ENCODE peak calls at places on chromosome 1, in eight cellular contexts. G is cardiac muscle cell, E is psoas muscle, N is tibial artery, A is astrocyte, Q is left ventricle myocardium inferior, O is WERI-Rb-1, P is HAP-1. H is an unnamed sample.

GRCh38 chr1:150243003-150243402 is 7.1 kb upstream of the ANP32E start:
- DNase-seq in G (no peak), N (no peak), Q (no peak), P (peak; percentile 4), E (no peak), O (peak; percentile 6), A (no peak), H (no peak)

GRCh38 chr1:48916121-48917069 is 139.7 kb upstream of the BEND5 start:
- DNase-seq in E (no peak), Q (no peak), O (peak; percentile 58), G (peak; percentile 23), A (peak; percentile 65), N (no peak), P (peak; percentile 15), H (peak; percentile 84)

GRCh38 chr1:110053557-110054428 is 16.7 kb downstream of the ALX3 start:
- DNase-seq in G (peak; percentile 65), N (peak; percentile 71), O (peak; percentile 74), A (no peak), Q (peak; percentile 71), E (peak; percentile 77), P (peak; percentile 81), H (peak; percentile 56)

GRCh38 chr1:178870944-178871343 is at the start of gene ANGPTL1:
- DNase-seq in E (no peak), G (no peak), O (peak; percentile 13), Q (no peak), N (peak; percentile 20), A (peak; percentile 58), P (peak; percentile 28), H (peak; percentile 79)

GRCh38 chr1:230226004-230226800 is 159.2 kb downstream of the GALNT2 start:
- DNase-seq in O (no peak), N (no peak), E (no peak), G (no peak), Q (no peak), P (no peak), A (no peak), H (no peak)

GRCh38 chr1:226643701-226644540 is 95.2 kb downstream of the ITPKB start:
- DNase-seq in P (no peak), Q (peak; percentile 11), N (no peak), G (no peak), O (no peak), A (no peak), E (peak; percentile 11), H (no peak)

GRCh38 chr1:186806477-186806876 is 22.3 kb upstream of the PLA2G4A start:
- DNase-seq in O (peak; percentile 53), N (no peak), G (peak; percentile 8), A (no peak), E (no peak), P (peak; percentile 20), Q (no peak), H (peak; percentile 54)

GRCh38 chr1:66294692-66295384 is 239.1 kb upstream of the SGIP1 start:
- DNase-seq in O (no peak), P (no peak), N (no peak), Q (no peak), G (no peak), A (peak; percentile 68), E (no peak), H (no peak)

GRCh38 chr1:36154765-36155559 is 998 bp upstream of the MAP7D1 start:
- DNase-seq in G (peak; percentile 55), O (peak; percentile 32), P (peak; percentile 47), N (peak; percentile 42), E (peak; percentile 51), A (no peak), Q (peak; percentile 67), H (no peak)

GRCh38 chr1:228541725-228542124 is 54.5 kb downstream of the RNF187 start:
- DNase-seq in O (no peak), P (no peak), E (no peak), N (no peak), Q (no peak), G (no peak), A (no peak), H (no peak)
- H3K27me3 ChIP-seq in O (no peaks in the 10 kb centered on the region), P (no peaks in the 10 kb centered on the region), E (no peaks in the 10 kb centered on the region), N (peaks cover 4% of the 10 kb centered on the region), Q (no peaks in the 10 kb centered on the region), G (no peaks in the 10 kb centered on the region), A (no peaks in the 10 kb centered on the region), H (no peaks in the 10 kb centered on the region)

GRCh38 chr1:204380293-204380831 is 20.6 kb upstream of the PLEKHA6 start:
- DNase-seq in Q (no peak), A (no peak), G (no peak), N (no peak), O (no peak), P (no peak), E (no peak), H (no peak)
- H3K27me3 ChIP-seq in Q (peaks cover 43% of the 10 kb centered on the region), A (peaks cover 60% of the 10 kb centered on the region), G (peaks cover 90% of the 10 kb centered on the region), N (peaks cover 44% of the 10 kb centered on the region), O (no peaks in the 10 kb centered on the region), P (peaks cover 25% of the 10 kb centered on the region), E (no peaks in the 10 kb centered on the region), H (peaks cover 55% of the 10 kb centered on the region)

GRCh38 chr1:92486251-92487077 is at the start of gene GFI1:
- DNase-seq in N (no peak), G (peak; percentile 42), E (peak; percentile 34), P (peak; percentile 69), A (no peak), Q (peak; percentile 29), O (no peak), H (peak; percentile 12)
- H3K27me3 ChIP-seq in N (peaks cover 66% of the 10 kb centered on the region), G (peaks cover 100% of the 10 kb centered on the region), E (peaks cover 5% of the 10 kb centered on the region), P (peaks cover 35% of the 10 kb centered on the region), A (peaks cover 63% of the 10 kb centered on the region), Q (peaks cover 83% of the 10 kb centered on the region), O (peaks cover 51% of the 10 kb centered on the region), H (peaks cover 68% of the 10 kb centered on the region)

GRCh38 chr1:156676450-156676819 is 772 bp downstream of the NES start:
- DNase-seq in N (no peak), G (no peak), Q (no peak), O (no peak), E (no peak), P (no peak), A (no peak), H (no peak)

GRCh38 chr1:156677616-156678596 is 699 bp upstream of the NES start:
- DNase-seq in Q (peak; percentile 74), P (peak; percentile 84), G (peak; percentile 89), N (peak; percentile 58), O (peak; percentile 89), A (peak; percentile 71), E (peak; percentile 78), H (peak; percentile 86)

GRCh38 chr1:156675715-156676311 is 1.4 kb downstream of the NES start:
- DNase-seq in G (peak; percentile 57), E (peak; percentile 32), Q (peak; percentile 48), A (no peak), O (peak; percentile 72), P (peak; percentile 65), N (no peak), H (no peak)

GRCh38 chr1:156675271-156675708 is 1.9 kb downstream of the NES start:
- DNase-seq in O (no peak), E (no peak), N (no peak), A (no peak), G (no peak), P (no peak), Q (no peak), H (no peak)

GRCh38 chr1:156676820-156677615 is at the start of gene NES:
- DNase-seq in P (peak; percentile 94), G (peak; percentile 91), N (peak; percentile 58), E (peak; percentile 81), A (no peak), O (peak; percentile 87), Q (peak; percentile 84), H (peak; percentile 75)
- H3K27me3 ChIP-seq in P (peaks cover 21% of the 10 kb centered on the region), G (no peaks in the 10 kb centered on the region), N (peaks cover 46% of the 10 kb centered on the region), E (no peaks in the 10 kb centered on the region), A (no peaks in the 10 kb centered on the region), O (no peaks in the 10 kb centered on the region), Q (peaks cover 10% of the 10 kb centered on the region), H (peaks cover 63% of the 10 kb centered on the region)

GRCh38 chr1:165443539-165444289 is 1.2 kb downstream of the RXRG start:
- DNase-seq in P (no peak), G (peak; percentile 69), A (no peak), E (peak; percentile 35), Q (peak; percentile 35), N (no peak), O (peak; percentile 35), H (no peak)

GRCh38 chr1:165439287-165439686 is 5.6 kb downstream of the RXRG start:
- DNase-seq in A (no peak), G (peak; percentile 47), O (peak; percentile 61), E (no peak), Q (no peak), P (no peak), N (no peak), H (no peak)

GRCh38 chr1:165441166-165441955 is 3.6 kb downstream of the RXRG start:
- DNase-seq in E (no peak), N (no peak), P (no peak), Q (no peak), O (peak; percentile 79), A (no peak), G (no peak), H (no peak)

GRCh38 chr1:165442653-165443052 is 2.3 kb downstream of the RXRG start:
- DNase-seq in N (no peak), P (no peak), Q (no peak), O (no peak), E (no peak), A (no peak), G (no peak), H (no peak)

DNA sequence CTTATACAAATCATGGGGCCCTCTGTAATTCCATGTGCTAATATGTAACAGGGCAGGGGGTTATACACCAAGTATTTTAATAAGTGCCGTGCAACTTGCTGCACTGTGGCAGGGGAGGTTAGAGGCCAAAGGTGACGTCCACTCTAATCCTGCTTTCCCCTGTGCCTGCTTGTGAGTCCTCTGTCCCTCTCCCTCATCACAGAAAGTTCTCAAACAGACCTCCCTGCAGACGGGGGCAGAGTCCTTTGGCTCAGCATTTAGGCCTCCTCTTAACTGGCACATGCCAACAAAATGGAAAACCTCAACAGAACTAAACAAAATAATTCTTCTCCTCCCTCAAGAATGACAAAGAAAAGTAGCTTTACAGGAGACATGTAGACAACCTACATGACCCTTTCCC is 2.9 kb downstream of the RXRG start:
- DNase-seq in O (peak; percentile 24), E (no peak), A (no peak), P (no peak), Q (no peak), N (no peak), G (no peak), H (no peak)
- H3K27me3 ChIP-seq in O (no peaks in the 10 kb centered on the region), E (no peaks in the 10 kb centered on the region), A (peaks cover 33% of the 10 kb centered on the region), P (peaks cover 46% of the 10 kb centered on the region), Q (peaks cover 26% of the 10 kb centered on the region), N (peaks cover 30% of the 10 kb centered on the region), G (no peaks in the 10 kb centered on the region), H (peaks cover 55% of the 10 kb centered on the region)

H was measured in A673.